ENCODE peak calls at places on chromosomes 6 and 20, in nine cellular contexts. A is body of pancreas; H is HT-29; E is ecto neural progenitor cell; I is right lobe of liver; P is stimulated activated CD4-positive, alpha-beta T cell treated with anti-CD3 and anti-CD28 coated beads, Interleukin-2, amount 100 ng/mL, for 48 hours; S is HTR-8/SVneo; T is H1; G is activated CD8-positive, alpha-beta memory T cell treated with anti-CD3 and anti-CD28 coated beads, Interleukin-2, amount 50 U/mL, for 4 hours. B is an unnamed sample.

GRCh38 chr6:26128013-26128771 is 41.0 kb downstream of the HFE start:
- DNase-seq in A (no peak), H (no peak), E (no peak), I (no peak), P (no peak), S (no peak), T (no peak), G (no peak), B (no peak)

GRCh38 chr6:134882426-134883038 is 67.4 kb downstream of the ALDH8A1 start:
- DNase-seq in A (peak; percentile 70), H (peak; percentile 85), E (peak; percentile 66), I (peak; percentile 62), P (peak; percentile 36), S (peak; percentile 19), T (peak; percentile 29), G (peak; percentile 60), B (peak; percentile 80)

GRCh38 chr20:14744723-14745122 is 407.3 kb upstream of the FLRT3 start:
- DNase-seq in A (no peak), H (no peak), E (no peak), I (no peak), P (no peak), S (no peak), T (no peak), G (no peak), B (no peak)

GRCh38 chr6:7882505-7883257 is 27.9 kb downstream of the TXNDC5 start:
- DNase-seq in A (no peak), H (no peak), E (no peak), I (no peak), P (no peak), S (no peak), T (no peak), G (no peak), B (no peak)

GRCh38 chr6:52482903-52483670 is 62.9 kb downstream of the EFHC1 start:
- DNase-seq in A (no peak), H (peak; percentile 33), E (no peak), I (no peak), P (no peak), S (no peak), T (no peak), G (no peak), B (no peak)

GRCh38 chr20:1336699-1337387 is 7.9 kb upstream of the SDCBP2 start:
- DNase-seq in A (peak; percentile 65), H (no peak), E (no peak), I (peak; percentile 90), P (no peak), S (no peak), T (no peak), G (no peak), B (no peak)

GRCh38 chr6:118876201-118876600 is 17.8 kb upstream of the ASF1A start:
- DNase-seq in A (no peak), H (no peak), E (no peak), I (no peak), P (no peak), S (no peak), T (no peak), G (no peak), B (no peak)

GRCh38 chr20:61263084-61263695 is 11.1 kb downstream of the CDH4 start:
- DNase-seq in A (peak; percentile 29), H (peak; percentile 21), E (peak; percentile 67), I (no peak), P (peak; percentile 43), S (peak; percentile 64), T (no peak), G (no peak), B (peak; percentile 40)

B was measured in SK-MEL-5.